ENCODE peak calls at places on chromosomes 7 and 10, in four cellular contexts. W is spleen, O is pancreas, L is cardiac muscle cell. A is an unnamed sample.

GRCh38 chr7:91636129-91636724 is 244.3 kb downstream of the MTERF1 start:
- DNase-seq in W (no peak), L (peak; percentile 61), O (no peak), A (no peak)

GRCh38 chr10:114678301-114678700 is 20.2 kb upstream of the ABLIM1 start:
- DNase-seq in O (no peak), L (no peak), W (no peak), A (no peak)

GRCh38 chr10:6766061-6766460 is 186.0 kb upstream of the PRKCQ start:
- DNase-seq in L (no peak), O (no peak), W (no peak), A (no peak)

GRCh38 chr10:102678842-102679289 is 34.6 kb downstream of the TRIM8 start:
- DNase-seq in O (peak; percentile 86), W (peak; percentile 90), L (peak; percentile 92), A (peak; percentile 71)

GRCh38 chr10:33252794-33253203 is 81.7 kb downstream of the NRP1 start:
- DNase-seq in O (no peak), L (no peak), W (no peak), A (no peak)

GRCh38 chr10:117374506-117375359 is 507 bp downstream of the PDZD8 start:
- DNase-seq in W (peak; percentile 92), L (peak; percentile 42), O (peak; percentile 77), A (peak; percentile 39)

GRCh38 chr7:92955081-92955480 is 118.7 kb upstream of the CDK6 start:
- DNase-seq in O (no peak), L (no peak), W (no peak), A (no peak)

GRCh38 chr10:116027355-116027754 is 245.7 kb downstream of the GFRA1 start:
- DNase-seq in W (no peak), O (no peak), L (no peak), A (no peak)

GRCh38 chr10:132541129-132541528 is 3.5 kb downstream of the INPP5A start:
- DNase-seq in L (no peak), W (peak; percentile 72), O (peak; percentile 37), A (peak; percentile 6)

GRCh38 chr7:2670720-2671391 is 17.1 kb upstream of the AMZ1 start:
- DNase-seq in L (peak; percentile 83), O (peak; percentile 84), W (peak; percentile 93), A (peak; percentile 66)

GRCh38 chr10:381346-381745 is 246.1 kb downstream of the ZMYND11 start:
- DNase-seq in W (no peak), L (no peak), O (no peak), A (no peak)

GRCh38 chr7:33921216-33921938 is 16.0 kb downstream of the BMPER start:
- DNase-seq in O (no peak), L (no peak), W (no peak), A (peak; percentile 42)

GRCh38 chr7:44945479-44945878 is 33.3 kb downstream of the MYO1G start:
- DNase-seq in O (no peak), L (no peak), W (no peak), A (no peak)

GRCh38 chr10:59134302-59134701 is 42.1 kb upstream of the PHYHIPL start:
- DNase-seq in O (no peak), L (no peak), W (no peak), A (no peak)

GRCh38 chr7:4731803-4732202 is 43.6 kb upstream of the AP5Z1 start:
- DNase-seq in W (no peak), L (no peak), O (no peak), A (no peak)

GRCh38 chr10:131492211-131492610 is 180.7 kb upstream of the TCERG1L start:
- DNase-seq in L (no peak), O (no peak), W (no peak), A (no peak)

GRCh38 chr7:77536413-77537135 is 521 bp upstream of the PTPN12 start:
- DNase-seq in W (peak; percentile 100), L (peak; percentile 98), O (peak; percentile 99), A (peak; percentile 99)

GRCh38 chr7:150375662-150376521 is 3.2 kb upstream of the ZNF775 start:
- DNase-seq in O (no peak), W (no peak), L (no peak), A (peak; percentile 46)

GRCh38 chr10:95266674-95267095 is 24.1 kb downstream of the PDLIM1 start:
- DNase-seq in L (no peak), O (no peak), W (no peak), A (no peak)

GRCh38 chr10:22103701-22104100 is 100.2 kb upstream of the DNAJC1 start:
- DNase-seq in W (no peak), O (no peak), L (no peak), A (no peak)

GRCh38 chr10:60677541-60678129 is 100.6 kb upstream of the CDK1 start:
- DNase-seq in O (no peak), W (no peak), L (no peak), A (no peak)

GRCh38 chr10:48273741-48274140 is 755 bp downstream of the FRMPD2 start:
- DNase-seq in W (no peak), L (no peak), O (no peak), A (no peak)

GRCh38 chr7:92354214-92354613 is 93.1 kb upstream of the GATAD1 start:
- DNase-seq in L (no peak), W (no peak), O (no peak), A (no peak)

GRCh38 chr10:97771913-97772823 is at the start of gene SFRP5:
- DNase-seq in L (peak; percentile 54), O (peak; percentile 75), W (no peak), A (no peak)
- H3K27me3 ChIP-seq in L (peaks cover 21% of the 10 kb centered on the region), O (no peaks in the 10 kb centered on the region), W (peaks cover 42% of the 10 kb centered on the region), A (peaks cover 54% of the 10 kb centered on the region)

GRCh38 chr7:129615018-129615417 is 3.5 kb downstream of the NRF1 start:
- DNase-seq in O (no peak), L (no peak), W (no peak), A (no peak)
- H3K4me1 ChIP-seq in O (no peaks in the 10 kb centered on the region), L (peaks cover 7% of the 10 kb centered on the region), W (peaks cover 75% of the 10 kb centered on the region), A (peaks cover 71% of the 10 kb centered on the region)

DNA sequence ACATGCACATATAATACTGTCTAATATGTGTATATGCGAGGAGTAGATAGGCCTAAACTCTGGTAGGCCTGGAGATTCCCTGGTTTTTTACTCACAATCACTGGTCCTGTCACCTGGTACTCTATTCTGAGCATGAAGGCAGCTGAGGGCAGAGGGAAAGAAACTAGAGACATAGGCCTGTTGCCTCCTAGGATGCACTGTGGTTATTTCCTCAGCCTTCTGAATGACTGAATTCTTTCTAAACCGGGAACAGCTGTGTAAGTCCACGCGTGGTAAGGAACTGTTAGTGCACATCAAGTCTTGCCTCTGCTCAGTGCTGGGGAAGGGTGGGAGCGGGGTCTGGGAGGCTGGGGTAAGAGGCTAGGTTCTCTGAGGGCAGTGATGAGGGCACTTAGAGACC is 7.7 kb downstream of the KAZALD1 start:
- DNase-seq in O (no peak), W (no peak), L (no peak), A (no peak)
- H3K27me3 ChIP-seq in O (no peaks in the 10 kb centered on the region), W (peaks cover 44% of the 10 kb centered on the region), L (peaks cover 24% of the 10 kb centered on the region), A (peaks cover 45% of the 10 kb centered on the region)

DNA sequence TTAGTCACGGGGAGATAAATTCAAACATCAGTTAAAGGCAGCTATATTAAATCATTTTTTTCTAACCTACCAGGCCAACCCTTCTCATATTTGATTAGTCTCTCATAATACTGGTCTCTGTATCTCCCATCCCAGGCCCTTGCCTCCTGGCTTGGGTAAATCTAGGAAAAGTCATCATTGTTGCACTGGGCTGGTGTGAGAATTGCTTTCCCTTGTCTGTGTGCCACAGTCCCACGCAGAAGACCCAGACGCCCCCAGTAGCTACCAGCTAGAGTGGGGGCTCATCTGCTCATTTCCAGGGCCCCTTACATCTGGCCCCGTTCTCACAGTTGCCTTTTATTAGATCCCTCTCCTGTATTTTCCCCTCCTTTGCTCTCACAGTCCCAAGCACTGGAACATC is 67.6 kb upstream of the VIPR2 start:
- DNase-seq in O (no peak), W (no peak), L (no peak), A (no peak)
- H3K4me1 ChIP-seq in O (peaks cover 4% of the 10 kb centered on the region), W (no peaks in the 10 kb centered on the region), L (no peaks in the 10 kb centered on the region), A (peaks cover 4% of the 10 kb centered on the region)

GRCh38 chr7:35261041-35261440 is 7.1 kb upstream of the TBX20 start:
- DNase-seq in W (no peak), O (no peak), L (no peak), A (no peak)
- H3K27me3 ChIP-seq in W (peaks cover 90% of the 10 kb centered on the region), O (peaks cover 15% of the 10 kb centered on the region), L (peaks cover 39% of the 10 kb centered on the region), A (peaks cover 98% of the 10 kb centered on the region)

DNA sequence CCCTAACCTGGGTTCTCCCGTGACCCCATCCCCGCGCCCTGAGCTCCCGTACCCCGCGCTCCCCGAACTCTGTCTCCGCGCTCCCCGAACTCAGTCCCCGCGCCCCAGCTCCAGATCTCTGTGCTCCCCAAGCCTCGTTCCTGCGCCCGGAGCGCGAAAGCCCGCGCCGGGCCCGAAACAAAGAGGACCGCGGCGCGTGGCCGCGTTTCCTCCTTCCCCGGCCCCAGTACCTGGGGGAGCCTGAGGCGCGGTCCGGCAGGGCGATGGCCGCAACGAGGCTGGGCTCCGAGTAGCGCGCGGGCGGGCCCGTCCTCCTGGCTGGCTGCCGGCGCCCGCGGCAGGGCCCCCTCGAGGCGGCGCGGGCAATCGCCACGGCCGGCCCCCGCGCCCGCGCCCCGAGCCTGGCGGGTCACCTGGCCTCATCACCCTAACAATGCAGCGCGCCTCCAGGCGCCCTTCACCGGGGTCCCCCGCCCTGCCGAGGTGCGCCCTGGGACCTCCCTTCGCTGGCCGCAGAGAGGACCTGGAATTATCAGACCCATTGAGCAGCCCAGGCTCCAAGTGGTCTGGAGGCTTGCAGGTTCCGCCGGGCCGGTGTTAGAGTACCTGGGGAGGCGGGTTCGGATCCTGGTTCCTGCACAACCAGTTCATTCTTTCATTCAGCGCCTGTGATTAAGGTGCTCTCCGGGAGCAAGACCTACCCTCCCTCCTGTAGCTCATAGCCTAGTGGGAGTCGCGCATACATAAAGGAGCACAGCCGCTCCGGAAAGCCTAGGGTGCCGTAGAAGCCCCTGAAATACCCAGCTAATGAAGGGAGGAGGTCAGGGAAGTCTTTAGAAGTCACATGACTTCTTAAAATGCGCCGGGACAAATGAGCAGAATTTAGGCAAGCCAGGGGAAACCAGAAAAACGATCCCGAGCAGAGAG is at the start of gene TNS3:
- DNase-seq in O (peak; percentile 84), W (peak; percentile 86), L (peak; percentile 68), A (peak; percentile 69)
- H3K4me1 ChIP-seq in O (peaks cover 15% of the 10 kb centered on the region), W (peaks cover 57% of the 10 kb centered on the region), L (no peaks in the 10 kb centered on the region), A (peaks cover 56% of the 10 kb centered on the region)

DNA sequence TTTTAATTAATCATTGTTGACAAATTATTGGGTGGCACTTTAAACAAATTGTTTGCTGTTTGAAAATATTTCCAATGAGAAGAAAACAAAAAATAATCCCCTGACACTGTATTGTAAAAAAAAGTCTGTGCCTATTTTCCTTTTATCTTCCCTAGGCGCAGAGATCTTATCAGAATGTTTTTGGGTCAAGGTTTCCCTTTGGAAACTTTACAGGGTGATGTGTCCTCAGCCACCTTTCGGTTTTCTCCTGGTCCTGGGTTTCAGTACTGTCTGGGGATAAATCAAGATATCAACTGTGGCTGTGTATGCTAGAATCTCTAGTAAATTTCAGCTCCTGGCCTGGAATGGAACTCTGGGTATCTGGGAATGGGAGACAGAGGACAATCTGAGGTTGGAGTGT is 1.4 kb downstream of the ZNF107 start:
- DNase-seq in W (no peak), O (no peak), L (no peak), A (no peak)
- H3K27me3 ChIP-seq in W (no peaks in the 10 kb centered on the region), O (no peaks in the 10 kb centered on the region), L (no peaks in the 10 kb centered on the region), A (no peaks in the 10 kb centered on the region)

A was measured in transverse colon.